ENCODE peak calls at places on chromosomes 3 and 15, in six cellular contexts. One of them, this sample, is unnamed.

GRCh38 chr3:10280177-10280529 is 12.6 kb downstream of the GHRL start:
- DNase-seq in activated naive CD4-positive, alpha-beta T cell treated with anti-CD3 and anti-CD28 coated beads, Interleukin-2, amount 50 U/mL, for 16 hours: no peak
- DNase-seq in cardiac fibroblast: no peak
- DNase-seq in omental fat pad: no peak
- DNase-seq in hippocampal formation: no peak
- DNase-seq in A549: no peak
- DNase-seq in this sample: no peak

GRCh38 chr3:194123735-194124134 is 12.2 kb upstream of the HES1 start:
- DNase-seq in activated naive CD4-positive, alpha-beta T cell treated with anti-CD3 and anti-CD28 coated beads, Interleukin-2, amount 50 U/mL, for 16 hours: no peak
- DNase-seq in cardiac fibroblast: no peak
- DNase-seq in omental fat pad: no peak
- DNase-seq in hippocampal formation: no peak
- DNase-seq in A549: no peak
- DNase-seq in this sample: no peak

GRCh38 chr3:134446800-134447199 is 39.0 kb downstream of the ANAPC13 start:
- DNase-seq in activated naive CD4-positive, alpha-beta T cell treated with anti-CD3 and anti-CD28 coated beads, Interleukin-2, amount 50 U/mL, for 16 hours: no peak
- DNase-seq in cardiac fibroblast: peak
- DNase-seq in omental fat pad: no peak
- DNase-seq in hippocampal formation: no peak
- DNase-seq in A549: no peak
- DNase-seq in this sample: no peak

GRCh38 chr3:17491601-17492000 is 250.8 kb downstream of the TBC1D5 start:
- DNase-seq in activated naive CD4-positive, alpha-beta T cell treated with anti-CD3 and anti-CD28 coated beads, Interleukin-2, amount 50 U/mL, for 16 hours: no peak
- DNase-seq in cardiac fibroblast: peak
- DNase-seq in omental fat pad: no peak
- DNase-seq in hippocampal formation: no peak
- DNase-seq in A549: no peak
- DNase-seq in this sample: no peak

GRCh38 chr3:156180077-156180476 is 59.7 kb downstream of the KCNAB1 start:
- DNase-seq in activated naive CD4-positive, alpha-beta T cell treated with anti-CD3 and anti-CD28 coated beads, Interleukin-2, amount 50 U/mL, for 16 hours: no peak
- DNase-seq in cardiac fibroblast: peak
- DNase-seq in omental fat pad: no peak
- DNase-seq in hippocampal formation: no peak
- DNase-seq in A549: no peak
- DNase-seq in this sample: peak

GRCh38 chr3:21729888-21730459 is 21.0 kb downstream of the ZNF385D start:
- DNase-seq in activated naive CD4-positive, alpha-beta T cell treated with anti-CD3 and anti-CD28 coated beads, Interleukin-2, amount 50 U/mL, for 16 hours: no peak
- DNase-seq in cardiac fibroblast: no peak
- DNase-seq in omental fat pad: no peak
- DNase-seq in hippocampal formation: no peak
- DNase-seq in A549: no peak
- DNase-seq in this sample: no peak

GRCh38 chr3:196569003-196569516 is 600 bp downstream of the FBXO45 start:
- DNase-seq in activated naive CD4-positive, alpha-beta T cell treated with anti-CD3 and anti-CD28 coated beads, Interleukin-2, amount 50 U/mL, for 16 hours: peak
- DNase-seq in cardiac fibroblast: peak
- DNase-seq in omental fat pad: peak
- DNase-seq in hippocampal formation: no peak
- DNase-seq in A549: peak
- DNase-seq in this sample: no peak

GRCh38 chr15:89067751-89068150 is 20.5 kb upstream of the ABHD2 start:
- DNase-seq in activated naive CD4-positive, alpha-beta T cell treated with anti-CD3 and anti-CD28 coated beads, Interleukin-2, amount 50 U/mL, for 16 hours: no peak
- DNase-seq in cardiac fibroblast: no peak
- DNase-seq in omental fat pad: no peak
- DNase-seq in hippocampal formation: no peak
- DNase-seq in A549: no peak
- DNase-seq in this sample: no peak

GRCh38 chr3:48694610-48695051 is 8.9 kb upstream of the NCKIPSD start:
- DNase-seq in activated naive CD4-positive, alpha-beta T cell treated with anti-CD3 and anti-CD28 coated beads, Interleukin-2, amount 50 U/mL, for 16 hours: no peak
- DNase-seq in cardiac fibroblast: peak
- DNase-seq in omental fat pad: no peak
- DNase-seq in hippocampal formation: peak
- DNase-seq in A549: no peak
- DNase-seq in this sample: no peak

GRCh38 chr15:72758195-72758594 is 25.4 kb downstream of the ADPGK start:
- DNase-seq in activated naive CD4-positive, alpha-beta T cell treated with anti-CD3 and anti-CD28 coated beads, Interleukin-2, amount 50 U/mL, for 16 hours: no peak
- DNase-seq in cardiac fibroblast: peak
- DNase-seq in omental fat pad: no peak
- DNase-seq in hippocampal formation: no peak
- DNase-seq in A549: no peak
- DNase-seq in this sample: no peak

GRCh38 chr3:27483117-27484001 is 825 bp downstream of the SLC4A7 start:
- DNase-seq in activated naive CD4-positive, alpha-beta T cell treated with anti-CD3 and anti-CD28 coated beads, Interleukin-2, amount 50 U/mL, for 16 hours: peak
- DNase-seq in cardiac fibroblast: peak
- DNase-seq in omental fat pad: no peak
- DNase-seq in hippocampal formation: peak
- DNase-seq in A549: peak
- DNase-seq in this sample: no peak